ENCODE peak calls at places on chromosomes 11 and 22, in four cellular contexts. One of them, this sample, is unnamed.

GRCh38 chr11:71266114-71266833 is 13.9 kb upstream of the SHANK2 start:
- DNase-seq in pulmonary artery endothelial cell: no peak
- DNase-seq in substantia nigra: no peak
- DNase-seq in kidney epithelial cell: no peak
- DNase-seq in this sample: no peak

GRCh38 chr11:3022300-3022967 is 30.3 kb upstream of the NAP1L4 start:
- DNase-seq in pulmonary artery endothelial cell: no peak
- DNase-seq in substantia nigra: no peak
- DNase-seq in kidney epithelial cell: no peak
- DNase-seq in this sample: no peak

GRCh38 chr11:86193297-86194095 is 51.1 kb upstream of the EED start:
- DNase-seq in pulmonary artery endothelial cell: peak
- DNase-seq in substantia nigra: no peak
- DNase-seq in kidney epithelial cell: peak
- DNase-seq in this sample: peak

GRCh38 chr22:47386812-47387510 is 624.5 kb downstream of the TBC1D22A start:
- DNase-seq in pulmonary artery endothelial cell: no peak
- DNase-seq in substantia nigra: no peak
- DNase-seq in kidney epithelial cell: no peak
- DNase-seq in this sample: no peak

GRCh38 chr11:129143335-129143734 is 48.8 kb downstream of the ARHGAP32 start:
- DNase-seq in pulmonary artery endothelial cell: peak
- DNase-seq in substantia nigra: peak
- DNase-seq in kidney epithelial cell: peak
- DNase-seq in this sample: no peak

GRCh38 chr22:47439643-47440265 is 677.3 kb downstream of the TBC1D22A start:
- DNase-seq in pulmonary artery endothelial cell: no peak
- DNase-seq in substantia nigra: no peak
- DNase-seq in kidney epithelial cell: no peak
- DNase-seq in this sample: no peak

GRCh38 chr11:111229604-111230003 is 15.9 kb upstream of the POU2AF2 start:
- DNase-seq in pulmonary artery endothelial cell: no peak
- DNase-seq in substantia nigra: no peak
- DNase-seq in kidney epithelial cell: no peak
- DNase-seq in this sample: no peak

GRCh38 chr11:132056689-132057088 is 686.3 kb downstream of the NTM start:
- DNase-seq in pulmonary artery endothelial cell: no peak
- DNase-seq in substantia nigra: no peak
- DNase-seq in kidney epithelial cell: peak
- DNase-seq in this sample: no peak

GRCh38 chr11:21806982-21807749 is 385.7 kb upstream of the ANO5 start:
- DNase-seq in pulmonary artery endothelial cell: no peak
- DNase-seq in substantia nigra: no peak
- DNase-seq in kidney epithelial cell: no peak
- DNase-seq in this sample: no peak

GRCh38 chr22:43393845-43394474 is 17.9 kb upstream of the MPPED1 start:
- DNase-seq in pulmonary artery endothelial cell: no peak
- DNase-seq in substantia nigra: no peak
- DNase-seq in kidney epithelial cell: no peak
- DNase-seq in this sample: no peak

GRCh38 chr11:69249641-69250502 is 44.1 kb upstream of the MYEOV start:
- DNase-seq in pulmonary artery endothelial cell: no peak
- DNase-seq in substantia nigra: no peak
- DNase-seq in kidney epithelial cell: no peak
- DNase-seq in this sample: peak

GRCh38 chr11:63510360-63511130 is 4.7 kb downstream of the LGALS12 start:
- DNase-seq in pulmonary artery endothelial cell: no peak
- DNase-seq in substantia nigra: peak
- DNase-seq in kidney epithelial cell: no peak
- DNase-seq in this sample: no peak

GRCh38 chr11:31690041-31690440 is 121.1 kb downstream of the PAX6 start:
- DNase-seq in pulmonary artery endothelial cell: no peak
- DNase-seq in substantia nigra: no peak
- DNase-seq in kidney epithelial cell: no peak
- DNase-seq in this sample: no peak

GRCh38 chr22:30424471-30425326 is 869 bp upstream of the MTFP1 start:
- DNase-seq in pulmonary artery endothelial cell: no peak
- DNase-seq in substantia nigra: no peak
- DNase-seq in kidney epithelial cell: no peak
- DNase-seq in this sample: no peak

GRCh38 chr22:45008853-45009751 is 703 bp downstream of the PHF21B start:
- DNase-seq in pulmonary artery endothelial cell: no peak
- DNase-seq in substantia nigra: no peak
- DNase-seq in kidney epithelial cell: no peak
- DNase-seq in this sample: peak

GRCh38 chr11:128548655-128549255 is 38.6 kb downstream of the ETS1 start:
- DNase-seq in pulmonary artery endothelial cell: peak
- DNase-seq in substantia nigra: no peak
- DNase-seq in kidney epithelial cell: no peak
- DNase-seq in this sample: peak

GRCh38 chr22:37846433-37846832 is 2.3 kb upstream of the ANKRD54 start:
- DNase-seq in pulmonary artery endothelial cell: no peak
- DNase-seq in substantia nigra: no peak
- DNase-seq in kidney epithelial cell: no peak
- DNase-seq in this sample: no peak